ENCODE peak calls at places on chromosomes 4 and X, in five cellular contexts. T is cardiac fibroblast, R is GM12865, O is lung, L is BJ. N is an unnamed sample.

GRCh38 chrX:102832661-102833060 is 104.4 kb upstream of the RAB40AL start:
- DNase-seq in T (peak; percentile 75), R (no peak), O (no peak), L (no peak), N (peak; percentile 70)

GRCh38 chrX:144730486-144730885 is 516.8 kb upstream of the SPANXN1 start:
- DNase-seq in T (peak; percentile 73), R (no peak), O (no peak), L (no peak), N (peak; percentile 64)

GRCh38 chr4:39976945-39977488 is 694 bp downstream of the PDS5A start:
- DNase-seq in T (no peak), R (peak; percentile 63), O (peak; percentile 41), L (no peak), N (no peak)

GRCh38 chr4:101331017-101331416 is 16.3 kb downstream of the PPP3CA start:
- DNase-seq in T (peak; percentile 31), R (no peak), O (no peak), L (no peak), N (no peak)

GRCh38 chr4:53508446-53508845 is 82.8 kb downstream of the LNX1 start:
- DNase-seq in T (peak; percentile 96), R (peak; percentile 7), O (no peak), L (no peak), N (peak; percentile 76)

GRCh38 chrX:9538544-9539045 is 73.7 kb downstream of the TBL1X start:
- DNase-seq in T (no peak), R (no peak), O (no peak), L (no peak), N (no peak)

GRCh38 chr4:92303621-92304027 is at the start of gene GRID2:
- DNase-seq in T (peak; percentile 2), R (no peak), O (no peak), L (no peak), N (no peak)

GRCh38 chr4:143016171-143016570 is 168.5 kb upstream of the USP38 start:
- DNase-seq in T (no peak), R (no peak), O (no peak), L (no peak), N (no peak)

GRCh38 chr4:186144180-186144579 is 39.7 kb downstream of the FAM149A start:
- DNase-seq in T (peak; percentile 53), R (peak; percentile 26), O (no peak), L (no peak), N (peak; percentile 25)

GRCh38 chr4:18020671-18021469 is 685 bp downstream of the LCORL start:
- DNase-seq in T (peak; percentile 85), R (peak; percentile 86), O (peak; percentile 71), L (peak; percentile 33), N (peak; percentile 80)

GRCh38 chr4:90403781-90404180 is 276.6 kb downstream of the CCSER1 start:
- DNase-seq in T (no peak), R (no peak), O (no peak), L (no peak), N (no peak)

GRCh38 chr4:3291969-3292570 is 751 bp upstream of the RGS12 start:
- DNase-seq in T (peak; percentile 31), R (no peak), O (peak; percentile 57), L (no peak), N (peak; percentile 49)

GRCh38 chrX:40176256-40176978 is 78.7 kb upstream of the BCOR start:
- DNase-seq in T (peak; percentile 24), R (peak; percentile 88), O (peak; percentile 69), L (no peak), N (no peak)

GRCh38 chr4:47074836-47075235 is 43.5 kb downstream of the GABRB1 start:
- DNase-seq in T (peak; percentile 27), R (no peak), O (no peak), L (no peak), N (no peak)

GRCh38 chr4:71259911-71260331 is 78.9 kb upstream of the SLC4A4 start:
- DNase-seq in T (no peak), R (no peak), O (no peak), L (no peak), N (no peak)

GRCh38 chr4:24643774-24644520 is 59.6 kb upstream of the DHX15 start:
- DNase-seq in T (peak; percentile 36), R (no peak), O (no peak), L (no peak), N (peak; percentile 54)

GRCh38 chr4:153974452-153974851 is 185.6 kb upstream of the SFRP2 start:
- DNase-seq in T (no peak), R (no peak), O (no peak), L (no peak), N (no peak)

GRCh38 chr4:30610361-30610760 is 109.8 kb upstream of the PCDH7 start:
- DNase-seq in T (peak; percentile 10), R (no peak), O (no peak), L (no peak), N (no peak)

GRCh38 chr4:6563935-6564645 is 10.9 kb upstream of the MAN2B2 start:
- DNase-seq in T (no peak), R (no peak), O (no peak), L (no peak), N (no peak)

GRCh38 chrX:125544856-125545255 is 225.2 kb downstream of the TEX13C start:
- DNase-seq in T (no peak), R (no peak), O (no peak), L (no peak), N (no peak)

GRCh38 chr4:83830138-83830537 is 294.2 kb downstream of the GPAT3 start:
- DNase-seq in T (no peak), R (no peak), O (no peak), L (no peak), N (no peak)

GRCh38 chrX:128216364-128216763 is 164.2 kb upstream of the ACTRT1 start:
- DNase-seq in T (no peak), R (no peak), O (no peak), L (no peak), N (no peak)

DNA sequence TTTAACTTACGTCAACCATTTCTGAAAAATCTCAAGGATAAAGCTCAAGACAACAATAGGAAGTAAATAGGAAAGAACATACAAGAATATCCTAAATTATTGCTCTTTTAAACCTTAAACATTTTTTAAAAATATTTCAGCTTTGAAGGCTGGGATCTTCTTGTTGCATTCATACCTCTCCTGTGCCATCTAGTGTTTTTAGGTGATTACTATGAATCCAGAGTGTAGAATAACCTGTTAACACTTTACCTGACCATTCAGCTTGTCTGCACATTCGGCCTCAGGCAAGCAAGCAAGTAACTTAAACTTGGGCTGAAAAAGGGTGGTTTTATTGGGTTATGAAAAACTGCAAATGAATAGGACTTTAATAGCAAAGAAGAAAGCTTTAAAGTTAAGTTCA is 507.8 kb upstream of the INTU start:
- DNase-seq in T (peak; percentile 3), R (no peak), O (no peak), L (no peak), N (peak; percentile 24)
- TF ChIP-seq CTCF in T (no peak), R (no peak), O (no peak), L (peak; percentile 29), N (peak; percentile 50)

GRCh38 chr4:4968161-4968757 is 51.0 kb downstream of the CYTL1 start:
- DNase-seq in T (peak; percentile 5), R (no peak), O (no peak), L (no peak), N (no peak)
- H3K4me3 ChIP-seq in T (no peak overlapping the region), R (no peak overlapping the region), O (no peak overlapping the region), L (no peak overlapping the region), N (no peak overlapping the region)

GRCh38 chr4:67883902-67884301 is at the start of gene TMPRSS11D:
- DNase-seq in T (no peak), R (no peak), O (no peak), L (no peak), N (no peak)

GRCh38 chr4:67881226-67881625 is 2.6 kb downstream of the TMPRSS11D start:
- DNase-seq in T (no peak), R (no peak), O (no peak), L (no peak), N (peak; percentile 4)

GRCh38 chr4:67885727-67886126 is 1.9 kb upstream of the TMPRSS11D start:
- DNase-seq in T (peak; percentile 98), R (no peak), O (no peak), L (peak; percentile 89), N (peak; percentile 85)

GRCh38 chr4:67883463-67883862 is 339 bp downstream of the TMPRSS11D start:
- DNase-seq in T (no peak), R (no peak), O (no peak), L (no peak), N (no peak)

DNA sequence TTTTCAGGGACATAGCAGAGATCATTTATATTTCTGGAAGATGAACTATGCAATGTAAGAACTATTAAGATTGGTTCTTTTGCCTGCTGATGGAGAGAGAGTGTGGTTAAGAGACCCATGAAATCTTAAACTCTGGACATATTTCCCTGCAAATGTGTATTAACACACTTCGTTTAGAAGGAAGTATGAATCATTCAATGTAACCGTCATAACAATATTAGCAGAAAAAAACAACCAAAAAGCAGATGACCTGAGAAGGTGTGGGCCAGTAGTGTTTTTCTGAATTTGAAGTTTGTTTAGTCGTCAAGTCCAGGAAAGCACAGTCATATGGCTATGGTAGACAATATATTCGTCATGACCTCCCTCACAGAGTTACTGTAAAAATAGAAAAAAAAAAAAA is 2.5 kb upstream of the TMPRSS11D start:
- DNase-seq in T (peak; percentile 82), R (no peak), O (no peak), L (no peak), N (no peak)
- TF ChIP-seq CTCF in T (no peak), R (no peak), O (no peak), L (no peak), N (no peak)

GRCh38 chr4:172674811-172675210 is 493.8 kb upstream of the GALNT7 start:
- DNase-seq in T (no peak), R (no peak), O (no peak), L (no peak), N (no peak)

GRCh38 chr4:172683016-172683415 is 485.6 kb upstream of the GALNT7 start:
- DNase-seq in T (no peak), R (no peak), O (no peak), L (no peak), N (no peak)

GRCh38 chr4:172675232-172675631 is 493.4 kb upstream of the GALNT7 start:
- DNase-seq in T (no peak), R (no peak), O (no peak), L (no peak), N (no peak)

GRCh38 chr4:172686021-172686420 is 482.6 kb upstream of the GALNT7 start:
- DNase-seq in T (no peak), R (no peak), O (no peak), L (no peak), N (no peak)

GRCh38 chr4:172680701-172681100 is 487.9 kb upstream of the GALNT7 start:
- DNase-seq in T (no peak), R (no peak), O (no peak), L (no peak), N (no peak)
- H3K4me3 ChIP-seq in T (no peak overlapping the region), R (no peak overlapping the region), O (no peak overlapping the region), L (no peak overlapping the region), N (no peak overlapping the region)

GRCh38 chr4:180840142-180840541 is 1403.1 kb upstream of the TENM3 start:
- DNase-seq in T (no peak), R (peak; percentile 14), O (no peak), L (no peak), N (no peak)
- TF ChIP-seq CTCF in T (no peak), R (peak; percentile 10), O (no peak), L (no peak), N (no peak)

DNA sequence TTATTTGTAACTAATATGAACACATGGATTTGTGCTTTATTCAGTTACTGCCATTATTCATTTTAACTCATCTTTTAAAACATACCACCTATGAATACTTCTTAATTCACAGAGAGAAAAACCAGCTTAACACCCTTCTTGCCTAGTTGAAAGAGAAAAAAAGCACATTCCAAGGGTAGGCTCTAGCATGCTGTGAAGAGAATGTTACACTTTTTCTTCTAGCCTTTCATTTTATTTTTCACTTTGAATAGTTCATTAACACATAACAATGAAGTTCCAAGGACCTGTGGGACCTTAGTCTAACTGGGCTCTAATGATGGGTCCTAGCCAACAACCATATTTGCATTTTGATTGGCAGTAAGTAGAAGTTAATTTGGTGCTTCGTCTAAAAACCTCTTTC is 279.9 kb upstream of the MAGEB2 start:
- DNase-seq in T (no peak), R (no peak), O (no peak), L (no peak), N (no peak)
- H3K4me3 ChIP-seq in T (no peak overlapping the region), R (no peak overlapping the region), O (no peak overlapping the region), L (no peak overlapping the region), N (no peak overlapping the region)